ENCODE peak calls at places on chromosomes 2 and 18, in five cellular contexts. L is left ventricle myocardium inferior, W is heart left ventricle, A is fibroblast of lung, B is OCI-LY7. F is an unnamed sample. For H3K36me3, the result is how much of the 10 kb centered on the place peaks cover.

GRCh38 chr18:58970943-58971799 is 106.5 kb downstream of the ZNF532 start:
- DNase-seq in L (no peak), W (no peak), A (no peak), B (no peak), F (peak)

GRCh38 chr18:48137354-48138208 is 207.1 kb upstream of the SMAD2 start:
- DNase-seq in L (no peak), W (no peak), A (no peak), B (no peak), F (no peak)

GRCh38 chr2:137706786-137707613 is 257.3 kb upstream of the HNMT start:
- DNase-seq in L (no peak), W (no peak), A (no peak), B (no peak), F (no peak)

GRCh38 chr2:176844461-176844860 is 368.1 kb upstream of the HNRNPA3 start:
- DNase-seq in L (no peak), W (no peak), A (no peak), B (no peak), F (no peak)

GRCh38 chr2:124975224-124975623 is 950.1 kb downstream of the CNTNAP5 start:
- DNase-seq in L (no peak), W (no peak), A (no peak), B (no peak), F (no peak)

GRCh38 chr18:154151-154550 is 4.2 kb upstream of the USP14 start:
- DNase-seq in L (no peak), W (peak), A (peak), B (no peak), F (no peak)

GRCh38 chr2:231937057-231937456 is 10.9 kb upstream of the NPPC start:
- DNase-seq in L (no peak), W (no peak), A (no peak), B (no peak), F (no peak)

GRCh38 chr2:179305125-179305524 is 40.5 kb upstream of the SESTD1 start:
- DNase-seq in L (no peak), W (no peak), A (no peak), B (no peak), F (no peak)

GRCh38 chr18:80173060-80173459 is 64.0 kb downstream of the ADNP2 start:
- DNase-seq in L (no peak), W (no peak), A (no peak), B (no peak), F (no peak)

GRCh38 chr18:11165952-11166351 is 16.6 kb upstream of the PIEZO2 start:
- DNase-seq in L (no peak), W (no peak), A (no peak), B (no peak), F (no peak)

GRCh38 chr2:241882090-241882625 is 12.6 kb downstream of the RTP5 start:
- DNase-seq in L (peak), W (peak), A (no peak), B (peak), F (no peak)

GRCh38 chr2:221104391-221104811 is 467.7 kb downstream of the EPHA4 start:
- DNase-seq in L (peak), W (peak), A (peak), B (no peak), F (peak)

GRCh38 chr2:229300814-229301213 is 29.7 kb upstream of the PID1 start:
- DNase-seq in L (no peak), W (no peak), A (peak), B (no peak), F (no peak)

GRCh38 chr2:109396338-109397180 is 217.2 kb downstream of the SEPTIN10 start:
- DNase-seq in L (no peak), W (no peak), A (peak), B (no peak), F (no peak)

GRCh38 chr18:7158201-7158600 is 40.6 kb upstream of the LAMA1 start:
- DNase-seq in L (no peak), W (no peak), A (peak), B (no peak), F (no peak)

GRCh38 chr2:79670198-79670597 is 157.3 kb downstream of the CTNNA2 start:
- DNase-seq in L (no peak), W (no peak), A (no peak), B (no peak), F (no peak)

GRCh38 chr18:27966872-27967271 is 210.1 kb downstream of the CDH2 start:
- DNase-seq in L (no peak), W (no peak), A (no peak), B (no peak), F (no peak)

GRCh38 chr2:27264753-27265535 is 2.1 kb upstream of the SLC30A3 start:
- DNase-seq in L (peak), W (peak), A (peak), B (peak), F (peak)

GRCh38 chr2:174248187-174248997 is at the start of gene OLA1:
- DNase-seq in L (peak), W (peak), A (peak), B (peak), F (peak)

GRCh38 chr2:88350641-88351601 is 101.6 kb downstream of the FOXI3 start:
- DNase-seq in L (peak), W (peak), A (peak), B (peak), F (peak)

GRCh38 chr2:86518498-86518897 is 44.7 kb downstream of the CHMP3 start:
- DNase-seq in L (no peak), W (no peak), A (peak), B (peak), F (no peak)

GRCh38 chr2:113202305-113203216 is 28.8 kb downstream of the PSD4 start:
- DNase-seq in L (no peak), W (no peak), A (no peak), B (peak), F (no peak)

GRCh38 chr18:28666216-28666615 is 489.3 kb upstream of the CDH2 start:
- DNase-seq in L (no peak), W (no peak), A (no peak), B (no peak), F (no peak)

GRCh38 chr2:127884436-127884835 is 1.3 kb downstream of the AMMECR1L start:
- DNase-seq in L (no peak), W (no peak), A (peak), B (no peak), F (no peak)

GRCh38 chr2:152920846-152921245 is 202.4 kb downstream of the ARL6IP6 start:
- DNase-seq in L (no peak), W (no peak), A (no peak), B (no peak), F (no peak)

GRCh38 chr2:10057231-10058107 is 14.1 kb downstream of the KLF11 start:
- DNase-seq in L (peak), W (peak), A (peak), B (no peak), F (no peak)

GRCh38 chr2:190854726-190855125 is 25.9 kb upstream of the GLS start:
- DNase-seq in L (no peak), W (no peak), A (no peak), B (no peak), F (no peak)

GRCh38 chr2:11417946-11418585 is 47.9 kb downstream of the E2F6 start:
- DNase-seq in L (no peak), W (no peak), A (peak), B (peak), F (no peak)
- TF ChIP-seq CTCF in L (peak), W (peak), A (peak), B (peak), F (peak)

GRCh38 chr2:237483018-237483731 is 3.9 kb upstream of the MLPH start:
- DNase-seq in L (no peak), W (no peak), A (peak), B (no peak), F (no peak)

GRCh38 chr2:237486819-237487448 is at the start of gene MLPH:
- DNase-seq in L (peak), W (peak), A (peak), B (no peak), F (no peak)

GRCh38 chr2:237485844-237486243 is 1.2 kb upstream of the MLPH start:
- DNase-seq in L (no peak), W (no peak), A (no peak), B (no peak), F (no peak)

GRCh38 chr2:237486334-237486818 is 675 bp upstream of the MLPH start:
- DNase-seq in L (no peak), W (no peak), A (peak), B (no peak), F (no peak)

GRCh38 chr2:237485304-237485703 is 1.7 kb upstream of the MLPH start:
- DNase-seq in L (no peak), W (no peak), A (no peak), B (no peak), F (no peak)
- H3K4me3 ChIP-seq in L (no peak), W (no peak), A (no peak), B (no peak), F (no peak)

DNA sequence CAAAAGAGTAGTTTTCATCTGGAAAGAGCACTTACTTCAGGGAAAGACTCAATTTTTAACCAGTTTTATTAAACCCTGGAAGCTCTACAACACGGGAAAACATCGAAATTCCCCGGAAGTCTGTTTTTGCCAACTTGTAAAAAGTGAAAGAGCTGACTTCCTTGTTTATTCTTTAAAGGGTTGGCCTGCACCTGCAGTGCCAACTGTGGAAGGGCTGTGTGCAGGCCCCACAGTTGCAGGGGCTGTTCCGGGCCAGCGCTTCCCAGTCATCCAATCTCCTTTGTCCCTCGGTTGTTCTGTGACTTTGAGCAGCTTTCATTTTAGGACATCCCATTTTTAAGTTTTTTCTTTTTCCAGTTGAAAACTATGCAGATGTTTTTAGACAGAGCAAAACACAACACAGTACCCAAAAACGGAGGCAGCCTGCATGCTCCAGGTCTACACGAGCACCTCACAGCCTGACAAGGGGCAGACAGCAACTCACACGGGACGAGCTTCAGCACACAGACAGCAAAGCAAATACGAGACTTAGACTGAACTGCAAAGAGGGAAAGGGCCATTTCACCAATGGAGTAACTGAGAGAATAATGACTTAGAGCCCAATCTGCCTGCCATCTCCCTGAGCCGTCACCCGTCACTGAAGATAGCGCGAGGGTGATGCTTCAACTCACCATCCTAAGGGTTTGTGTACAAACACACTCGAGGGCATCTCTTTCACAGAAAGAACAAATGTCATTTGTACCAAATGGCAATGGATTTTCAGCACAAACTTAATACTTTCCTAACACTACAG is 70.6 kb downstream of the EMILIN2 start:
- DNase-seq in L (no peak), W (no peak), A (no peak), B (peak), F (no peak)
- H3K36me3 ChIP-seq in L (half or more), W (under half), A (under half), B (under half), F (under half)

DNA sequence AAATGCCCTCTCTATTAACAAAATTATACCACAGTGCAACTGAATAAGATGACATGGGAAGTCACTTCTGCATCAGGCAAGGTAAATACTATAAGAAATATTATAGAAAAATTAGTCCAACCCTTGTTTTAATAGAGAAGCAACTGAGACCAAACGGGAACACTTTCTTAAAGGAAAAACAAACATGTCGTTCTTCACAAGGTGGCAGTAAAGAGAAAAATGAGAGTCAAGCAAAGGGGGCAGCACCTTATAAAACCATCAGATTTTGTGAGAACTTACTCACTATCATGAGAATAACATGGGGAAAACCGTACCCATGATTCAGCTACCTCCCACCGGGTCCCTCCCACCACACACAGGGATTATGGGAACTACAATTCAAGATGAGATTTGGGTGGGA is 481.7 kb upstream of the CRIM1 start:
- DNase-seq in L (no peak), W (no peak), A (no peak), B (no peak), F (no peak)
- TF ChIP-seq CTCF in L (no peak), W (no peak), A (no peak), B (peak), F (no peak)

DNA sequence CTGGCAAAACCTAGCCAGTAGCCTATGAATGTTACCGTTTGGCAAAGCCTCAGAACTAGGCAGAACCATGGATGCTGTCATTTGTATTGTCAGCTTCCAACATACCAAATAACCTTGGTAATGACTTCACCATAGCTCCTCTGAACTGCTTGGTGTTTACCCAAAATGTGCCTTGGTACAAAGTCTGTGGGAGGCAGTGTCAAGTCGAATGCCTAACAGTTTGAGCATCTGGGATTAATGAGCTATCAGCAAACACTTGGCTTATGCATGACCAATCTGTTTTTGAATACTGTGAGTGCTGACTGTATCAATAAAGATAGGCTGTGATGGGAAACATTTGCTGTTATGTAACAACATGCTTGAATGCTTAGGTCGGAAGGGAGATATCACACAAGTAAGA is 455.4 kb downstream of the CMPK2 start:
- DNase-seq in L (no peak), W (no peak), A (no peak), B (no peak), F (no peak)
- H3K4me3 ChIP-seq in L (no peak), W (no peak), A (no peak), B (no peak), F (no peak)

GRCh38 chr18:63241739-63242138 is 77.8 kb downstream of the BCL2 start:
- DNase-seq in L (no peak), W (no peak), A (no peak), B (no peak), F (no peak)

GRCh38 chr18:63237911-63238710 is 81.5 kb downstream of the BCL2 start:
- DNase-seq in L (no peak), W (peak), A (peak), B (no peak), F (no peak)

GRCh38 chr18:63238711-63239110 is 80.9 kb downstream of the BCL2 start:
- DNase-seq in L (no peak), W (no peak), A (no peak), B (no peak), F (no peak)

GRCh38 chr18:63241317-63241712 is 78.3 kb downstream of the BCL2 start:
- DNase-seq in L (no peak), W (no peak), A (no peak), B (no peak), F (no peak)

DNA sequence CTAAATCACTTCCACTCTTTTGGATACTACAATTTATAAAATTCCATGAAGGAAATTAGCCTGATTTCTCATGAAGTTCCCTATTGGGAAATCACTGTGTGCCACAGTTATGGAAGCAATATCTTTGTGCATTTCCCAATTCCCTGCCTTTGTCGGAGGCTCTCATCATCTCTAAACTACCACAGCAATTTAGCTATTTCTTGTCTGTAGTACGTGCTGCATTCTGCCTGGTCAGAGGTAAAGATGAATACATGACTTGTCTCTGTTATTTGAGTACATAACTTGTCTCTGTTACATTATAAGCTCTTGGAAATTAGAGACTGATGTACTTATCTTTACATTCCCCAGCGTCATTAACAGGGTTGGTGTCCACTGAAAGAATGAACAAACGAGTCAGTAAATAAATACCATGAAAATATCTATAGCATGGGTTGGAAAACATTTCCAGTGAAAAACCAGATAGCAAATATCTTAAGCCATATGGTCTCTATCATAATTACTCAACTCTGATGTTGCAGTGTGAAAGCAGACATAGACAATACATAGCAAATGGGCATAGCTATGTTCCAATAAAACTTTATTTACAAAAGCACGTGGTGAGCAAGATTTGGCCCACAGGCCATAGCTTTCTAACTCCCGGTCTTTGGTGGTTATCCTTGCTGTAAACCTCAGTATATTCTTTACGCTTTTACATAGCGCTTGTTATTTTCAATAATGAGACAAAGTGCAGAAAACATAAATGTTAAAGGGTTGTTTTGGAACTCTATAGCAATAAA is 78.8 kb downstream of the BCL2 start:
- DNase-seq in L (no peak), W (no peak), A (peak), B (no peak), F (no peak)
- H3K36me3 ChIP-seq in L (under half), W (under half), A (under half), B (under half), F (under half)

GRCh38 chr18:46341989-46342525 is 237.9 kb downstream of the HAUS1 start:
- DNase-seq in L (no peak), W (no peak), A (no peak), B (no peak), F (no peak)

GRCh38 chr18:46344416-46345180 is 240.4 kb downstream of the HAUS1 start:
- DNase-seq in L (no peak), W (no peak), A (no peak), B (no peak), F (no peak)

GRCh38 chr18:46343456-46343855 is 239.3 kb downstream of the HAUS1 start:
- DNase-seq in L (no peak), W (no peak), A (no peak), B (no peak), F (no peak)

GRCh38 chr18:46345181-46345465 is 240.9 kb downstream of the HAUS1 start:
- DNase-seq in L (no peak), W (no peak), A (no peak), B (no peak), F (no peak)

GRCh38 chr18:46343940-46344372 is 239.8 kb downstream of the HAUS1 start:
- DNase-seq in L (peak), W (peak), A (no peak), B (peak), F (peak)
- TF ChIP-seq CTCF in L (no peak), W (no peak), A (no peak), B (no peak), F (no peak)

GRCh38 chr2:12451726-12452125 is 265.0 kb upstream of the TRIB2 start:
- DNase-seq in L (no peak), W (no peak), A (no peak), B (no peak), F (no peak)
- H3K4me3 ChIP-seq in L (no peak), W (peak), A (no peak), B (no peak), F (no peak)

GRCh38 chr2:209095432-209095831 is 328.4 kb upstream of the MAP2 start:
- DNase-seq in L (no peak), W (no peak), A (no peak), B (no peak), F (no peak)
- H3K36me3 ChIP-seq in L (under half), W (under half), A (under half), B (under half), F (under half)

GRCh38 chr18:5488844-5489243 is 55.0 kb downstream of the EPB41L3 start:
- DNase-seq in L (no peak), W (no peak), A (no peak), B (no peak), F (no peak)
- TF ChIP-seq CTCF in L (no peak), W (no peak), A (no peak), B (no peak), F (no peak)